ENCODE peak calls at places on chromosomes 11 and 22, in ten cellular contexts. C, B, O, Q, H, Z, E, D, Y and A are unnamed samples.
A peak's percentile ranks its signal among the peaks of the same experiment; 100 is the strongest.

GRCh38 chr22:23001463-23001862 is 68.9 kb upstream of the GNAZ start:
- DNase-seq in Y (no peak), D (no peak), O (no peak), C (no peak), B (no peak), H (no peak), Q (no peak), E (no peak), Z (no peak), A (no peak)

GRCh38 chr11:15367695-15368094 is 253.0 kb downstream of the INSC start:
- DNase-seq in B (no peak), Z (no peak), O (no peak), Y (no peak), Q (no peak), E (no peak), C (no peak), D (no peak), H (no peak), A (no peak)

GRCh38 chr11:119149371-119150275 is 771 bp downstream of the ABCG4 start:
- DNase-seq in Z (no peak), Q (no peak), O (no peak), B (no peak), Y (no peak), D (no peak), H (no peak), C (no peak), E (no peak), A (no peak)

GRCh38 chr11:130102457-130103249 is 33.0 kb downstream of the APLP2 start:
- DNase-seq in D (no peak), Q (no peak), O (no peak), Y (no peak), Z (no peak), H (no peak), E (no peak), C (no peak), B (no peak), A (no peak)

GRCh38 chr11:134576286-134576685 is 164.2 kb upstream of the B3GAT1 start:
- DNase-seq in O (no peak), H (no peak), C (no peak), D (no peak), Z (no peak), Q (no peak), B (no peak), Y (no peak), E (no peak), A (no peak)

GRCh38 chr11:61871158-61871597 is 20.2 kb downstream of the FADS3 start:
- DNase-seq in Y (peak; percentile 47), D (peak; percentile 43), E (peak; percentile 72), H (peak; percentile 65), Z (peak; percentile 82), B (peak; percentile 76), O (peak; percentile 50), Q (peak; percentile 92), C (peak; percentile 88), A (peak; percentile 92)

GRCh38 chr11:34395916-34396555 is 38.2 kb upstream of the ABTB2 start:
- DNase-seq in Z (no peak), H (no peak), Q (no peak), O (peak; percentile 25), D (no peak), C (no peak), Y (no peak), E (no peak), B (peak; percentile 24), A (no peak)

GRCh38 chr11:27409742-27410141 is 46.7 kb upstream of the CCDC34 start:
- DNase-seq in H (no peak), C (no peak), Z (no peak), D (no peak), Q (no peak), Y (no peak), E (no peak), B (no peak), O (no peak), A (no peak)

GRCh38 chr11:22859756-22860155 is 518 bp downstream of the CCDC179 start:
- DNase-seq in Q (no peak), D (no peak), Y (no peak), B (no peak), O (no peak), E (no peak), Z (no peak), H (no peak), C (no peak), A (no peak)

GRCh38 chr11:14967581-14968214 is 4.5 kb downstream of the CALCA start:
- DNase-seq in Y (no peak), Z (no peak), O (no peak), D (no peak), C (no peak), E (no peak), B (no peak), H (no peak), Q (no peak), A (no peak)

DNA sequence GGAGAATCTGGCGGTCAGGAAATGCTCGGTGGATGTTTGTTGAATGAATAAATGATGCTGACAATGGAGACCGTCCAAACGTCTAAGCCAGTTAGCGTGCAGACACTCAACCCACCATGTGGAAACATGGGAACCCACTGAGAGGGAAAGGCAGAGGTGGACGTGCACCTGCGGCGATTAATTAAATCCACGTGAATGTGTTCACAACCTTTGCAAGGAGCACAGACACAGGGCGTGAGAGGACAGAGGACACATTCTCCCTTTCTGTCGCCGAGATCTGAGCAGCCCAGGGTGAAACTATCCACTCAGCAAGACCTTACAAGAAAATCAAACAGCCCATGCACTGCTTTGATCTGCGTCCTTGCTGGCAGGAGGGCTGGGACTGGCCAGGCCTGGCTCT is 58.3 kb upstream of the LINC01488 start:
- DNase-seq in Q (peak; percentile 47), D (no peak), H (no peak), E (no peak), Y (no peak), Z (no peak), O (no peak), B (no peak), C (no peak), A (peak; percentile 5)
- H3K27me3 ChIP-seq in Q (no peaks in the 10 kb centered on the region), D (no peaks in the 10 kb centered on the region), H (no peaks in the 10 kb centered on the region), E (peaks cover 2% of the 10 kb centered on the region), Y (no peaks in the 10 kb centered on the region), Z (no peaks in the 10 kb centered on the region), O (no peaks in the 10 kb centered on the region), B (no peaks in the 10 kb centered on the region), C (no peaks in the 10 kb centered on the region), A (no peaks in the 10 kb centered on the region)

DNA sequence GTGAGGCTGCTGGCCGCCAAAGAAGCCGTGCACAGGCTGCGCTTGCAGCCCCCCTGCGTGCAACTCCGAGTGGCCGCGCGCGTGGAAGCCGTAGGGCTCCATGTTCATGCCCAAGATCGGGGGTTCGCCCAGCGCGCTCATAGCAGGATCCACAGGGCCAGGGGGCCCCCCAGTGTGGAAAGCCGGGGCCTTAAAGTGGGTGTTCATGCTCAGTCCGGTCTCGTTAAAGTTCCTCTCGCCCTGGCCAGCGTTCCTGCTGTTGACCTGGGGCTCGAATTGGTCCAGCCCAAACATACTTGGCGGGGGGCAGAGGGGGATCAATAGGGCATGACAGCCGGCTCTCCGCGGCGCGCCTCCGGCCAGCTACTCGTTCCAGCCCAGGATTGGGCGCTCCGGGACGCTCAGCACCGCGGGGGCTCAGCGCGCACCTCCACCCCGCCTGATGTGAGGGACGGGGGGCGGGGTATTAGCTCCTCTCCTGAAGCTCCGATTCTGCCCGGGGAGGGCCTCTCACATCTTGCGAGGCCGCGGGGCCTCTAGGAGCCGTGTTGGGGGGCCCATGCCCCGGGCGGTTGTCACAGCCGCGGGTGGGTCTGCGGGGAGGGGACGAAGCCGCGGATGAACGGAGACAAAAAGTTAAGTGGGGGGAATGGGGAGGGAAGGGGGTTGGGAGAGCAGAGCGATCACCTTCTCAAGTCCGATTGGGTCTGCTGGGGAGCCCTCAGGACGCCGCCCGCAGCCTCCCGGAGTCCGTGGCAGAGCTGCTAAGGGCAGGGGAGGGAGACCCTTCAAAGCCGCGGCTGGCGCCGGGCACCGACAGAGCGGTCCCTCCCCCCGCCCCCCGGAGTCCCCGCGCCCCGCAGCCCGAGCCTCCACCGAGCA is 1.1 kb downstream of the MN1 start:
- DNase-seq in B (no peak), D (no peak), O (no peak), Q (no peak), E (no peak), C (no peak), Y (no peak), Z (no peak), H (no peak), A (no peak)
- TF ChIP-seq POLR2A in B (no peak), D (no peak), O (no peak), Q (no peak), E (no peak), C (no peak), Y (peak; percentile 52), Z (no peak), H (no peak), A (no peak)

GRCh38 chr11:76562541-76562940 is 108.0 kb downstream of the LRRC32 start:
- DNase-seq in B (peak; percentile 18), Z (no peak), C (no peak), Q (no peak), Y (no peak), E (no peak), H (no peak), O (no peak), D (no peak), A (no peak)
- H3K4me1 ChIP-seq in B (peaks cover 21% of the 10 kb centered on the region), Z (no peaks in the 10 kb centered on the region), C (no peaks in the 10 kb centered on the region), Q (peaks cover 3% of the 10 kb centered on the region), Y (no peaks in the 10 kb centered on the region), E (no peaks in the 10 kb centered on the region), H (no peaks in the 10 kb centered on the region), O (no peaks in the 10 kb centered on the region), D (peaks cover 16% of the 10 kb centered on the region), A (peaks cover 15% of the 10 kb centered on the region)

GRCh38 chr11:122271747-122272146 is 155.7 kb upstream of the BLID start:
- DNase-seq in Z (no peak), D (no peak), O (no peak), H (no peak), C (no peak), Y (no peak), E (no peak), Q (no peak), B (no peak), A (no peak)
- H3K27me3 ChIP-seq in Z (no peaks in the 10 kb centered on the region), D (no peaks in the 10 kb centered on the region), O (no peaks in the 10 kb centered on the region), H (no peaks in the 10 kb centered on the region), C (no peaks in the 10 kb centered on the region), Y (no peaks in the 10 kb centered on the region), E (no peaks in the 10 kb centered on the region), Q (no peaks in the 10 kb centered on the region), B (no peaks in the 10 kb centered on the region), A (no peaks in the 10 kb centered on the region)

GRCh38 chr11:102495161-102496042 is 35.1 kb downstream of the MMP7 start:
- DNase-seq in Y (peak; percentile 13), Z (peak; percentile 67), B (peak; percentile 77), C (peak; percentile 34), D (peak; percentile 81), H (peak; percentile 28), Q (no peak), E (no peak), O (no peak), A (peak; percentile 48)
- TF ChIP-seq POLR2A in Y (no peak), Z (no peak), B (no peak), C (no peak), D (no peak), H (no peak), Q (no peak), E (no peak), O (no peak), A (no peak)

GRCh38 chr11:8689726-8690255 is 7.2 kb downstream of the RPL27A start:
- DNase-seq in O (no peak), Q (peak; percentile 48), C (no peak), B (no peak), Y (no peak), Z (no peak), H (no peak), D (no peak), E (no peak), A (no peak)
- H3K4me1 ChIP-seq in O (peaks cover 7% of the 10 kb centered on the region), Q (peaks cover 31% of the 10 kb centered on the region), C (peaks cover 30% of the 10 kb centered on the region), B (peaks cover 36% of the 10 kb centered on the region), Y (peaks cover 18% of the 10 kb centered on the region), Z (no peaks in the 10 kb centered on the region), H (peaks cover 19% of the 10 kb centered on the region), D (peaks cover 49% of the 10 kb centered on the region), E (peaks cover 46% of the 10 kb centered on the region), A (peaks cover 9% of the 10 kb centered on the region)